ENCODE peak calls at places on chromosomes 16 and 17, in seven cellular contexts. K is HAP-1; X is effector memory CD4-positive, alpha-beta T cell; R is ovary; W is body of pancreas; F is colonic mucosa; G is upper lobe of right lung. V is an unnamed sample.

GRCh38 chr16:5845046-5845445 is 747.5 kb upstream of the EEF2KMT start:
- DNase-seq in F (no peak), X (no peak), R (no peak), W (no peak), K (no peak), G (no peak), V (no peak)

GRCh38 chr16:84751241-84751640 is 51.4 kb downstream of the USP10 start:
- DNase-seq in F (peak; percentile 48), X (no peak), K (no peak), G (no peak), W (no peak), R (no peak), V (no peak)

GRCh38 chr16:27463741-27464662 is 62.0 kb downstream of the IL21R start:
- DNase-seq in K (no peak), X (peak; percentile 40), G (no peak), W (no peak), F (no peak), R (no peak), V (no peak)

GRCh38 chr16:22240023-22240697 is 34.1 kb downstream of the EEF2K start:
- DNase-seq in W (no peak), R (no peak), F (no peak), K (no peak), X (no peak), G (no peak), V (no peak)

GRCh38 chr16:11612110-11612981 is 25.6 kb upstream of the LITAF start:
- DNase-seq in G (peak; percentile 90), W (peak; percentile 82), F (peak; percentile 85), R (no peak), X (no peak), K (no peak), V (peak; percentile 35)

GRCh38 chr16:24539850-24540484 is 601 bp downstream of the RBBP6 start:
- DNase-seq in F (peak; percentile 55), G (peak; percentile 88), X (peak; percentile 24), K (no peak), R (peak; percentile 54), W (peak; percentile 64), V (peak; percentile 64)

GRCh38 chr16:27781981-27782880 is 232.3 kb downstream of the KATNIP start:
- DNase-seq in R (no peak), F (no peak), G (no peak), X (no peak), K (no peak), W (no peak), V (no peak)

GRCh38 chr17:35238817-35239216 is 4.1 kb upstream of the SLFN5 start:
- DNase-seq in W (no peak), K (no peak), R (no peak), F (no peak), G (no peak), X (no peak), V (no peak)

GRCh38 chr16:53666816-53667415 is 36.7 kb downstream of the RPGRIP1L start:
- DNase-seq in X (no peak), G (no peak), F (no peak), K (peak; percentile 79), W (no peak), R (no peak), V (no peak)

GRCh38 chr16:71711789-71712188 is 12.7 kb downstream of the PHLPP2 start:
- DNase-seq in R (no peak), F (no peak), G (no peak), K (no peak), W (no peak), X (no peak), V (no peak)

GRCh38 chr17:82277851-82278250 is 4.4 kb upstream of the CSNK1D start:
- DNase-seq in K (no peak), W (no peak), R (no peak), G (no peak), X (no peak), F (no peak), V (no peak)
- H3K4me1 ChIP-seq in K (peaks cover 7% of the 10 kb centered on the region), W (peaks cover 57% of the 10 kb centered on the region), R (no peaks in the 10 kb centered on the region), G (peaks cover 22% of the 10 kb centered on the region), X (peaks cover 11% of the 10 kb centered on the region), F (peaks cover 3% of the 10 kb centered on the region), V (peaks cover 19% of the 10 kb centered on the region)

GRCh38 chr17:40536731-40537171 is 28.5 kb downstream of the CCR7 start:
- DNase-seq in K (no peak), X (no peak), G (peak; percentile 73), W (peak; percentile 38), F (no peak), R (peak; percentile 45), V (no peak)

GRCh38 chr17:40535438-40535837 is 29.8 kb downstream of the CCR7 start:
- DNase-seq in W (no peak), X (no peak), K (no peak), F (no peak), R (no peak), G (no peak), V (no peak)

GRCh38 chr17:40538019-40538935 is 27.0 kb downstream of the CCR7 start:
- DNase-seq in F (no peak), R (no peak), W (peak; percentile 89), G (peak; percentile 86), K (no peak), X (no peak), V (peak; percentile 79)

GRCh38 chr17:40534431-40535189 is 30.7 kb downstream of the CCR7 start:
- DNase-seq in G (peak; percentile 51), X (no peak), W (no peak), F (no peak), K (no peak), R (peak; percentile 71), V (no peak)

GRCh38 chr17:40535924-40536717 is 29.2 kb downstream of the CCR7 start:
- DNase-seq in X (no peak), K (no peak), R (peak; percentile 54), W (no peak), G (peak; percentile 73), F (no peak), V (no peak)
- H3K4me1 ChIP-seq in X (peaks cover 55% of the 10 kb centered on the region), K (no peaks in the 10 kb centered on the region), R (peaks cover 28% of the 10 kb centered on the region), W (peaks cover 42% of the 10 kb centered on the region), G (peaks cover 79% of the 10 kb centered on the region), F (peaks cover 6% of the 10 kb centered on the region), V (peaks cover 94% of the 10 kb centered on the region)

DNA sequence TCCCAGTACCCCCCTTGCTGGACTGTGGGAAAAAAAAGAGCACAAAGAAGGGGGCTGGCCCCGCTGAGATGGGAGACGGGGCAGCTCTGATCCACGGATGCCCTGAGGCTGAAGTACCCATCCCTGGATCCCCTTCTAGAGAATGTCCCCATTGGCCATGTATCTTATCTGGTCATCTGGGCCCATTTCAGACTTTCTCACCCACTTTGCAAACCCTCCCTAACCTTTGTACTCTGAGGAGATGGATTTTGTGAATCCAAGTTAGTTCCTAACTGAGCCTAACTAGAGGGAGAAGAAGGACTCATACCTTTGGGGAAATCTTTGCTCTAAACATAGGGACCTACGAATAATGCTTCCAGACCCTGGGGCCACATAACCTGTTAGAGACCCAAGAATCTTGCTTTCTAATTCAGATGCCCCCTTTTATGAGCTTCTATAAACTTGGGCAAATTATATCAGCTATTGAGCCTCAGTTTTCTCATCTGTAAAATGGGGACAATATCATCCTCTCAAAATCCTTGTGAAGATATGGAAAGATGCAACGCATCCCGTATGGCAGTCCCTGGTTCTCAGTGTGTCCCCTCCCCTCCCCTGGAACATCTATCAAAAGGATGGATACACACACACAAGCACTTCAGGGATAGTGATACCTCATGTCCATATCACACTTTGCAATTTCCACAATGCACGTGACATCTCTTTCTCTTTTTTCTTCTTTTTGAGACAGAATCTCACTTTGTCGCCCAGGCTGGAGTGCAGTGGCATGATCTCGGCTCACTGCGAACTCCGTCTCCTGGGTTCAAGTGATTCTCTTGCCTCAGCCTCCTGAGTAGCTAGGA is 16.8 kb upstream of the FZD2 start:
- DNase-seq in R (no peak), F (no peak), G (no peak), X (no peak), W (no peak), K (no peak), V (no peak)
- H3K4me1 ChIP-seq in R (peaks cover 7% of the 10 kb centered on the region), F (no peaks in the 10 kb centered on the region), G (peaks cover 8% of the 10 kb centered on the region), X (no peaks in the 10 kb centered on the region), W (no peaks in the 10 kb centered on the region), K (peaks cover 9% of the 10 kb centered on the region), V (no peaks in the 10 kb centered on the region)

DNA sequence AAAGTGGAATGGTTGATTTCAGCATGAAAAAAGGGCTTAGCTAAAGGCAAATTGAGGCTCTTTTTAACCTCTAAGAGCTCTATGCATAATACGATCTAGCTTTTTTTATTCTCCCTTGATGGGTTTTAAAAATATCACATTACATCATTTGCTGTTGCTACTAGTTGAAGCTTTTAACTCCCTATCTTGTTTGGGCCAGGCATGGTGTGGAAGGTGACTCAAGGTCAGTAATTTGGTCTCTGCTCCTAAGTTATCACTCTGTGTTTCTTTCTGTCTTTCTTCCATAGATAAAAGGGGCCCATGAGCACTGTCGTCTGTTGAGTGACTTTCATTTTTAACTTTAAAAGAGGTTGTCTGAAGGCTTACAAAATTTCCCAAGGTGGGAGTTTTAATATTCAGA is 58.1 kb upstream of the GOT2 start:
- DNase-seq in F (no peak), R (no peak), K (peak; percentile 80), X (no peak), W (no peak), G (no peak), V (no peak)
- H3K4me1 ChIP-seq in F (no peaks in the 10 kb centered on the region), R (no peaks in the 10 kb centered on the region), K (peaks cover 18% of the 10 kb centered on the region), X (no peaks in the 10 kb centered on the region), W (no peaks in the 10 kb centered on the region), G (no peaks in the 10 kb centered on the region), V (peaks cover 19% of the 10 kb centered on the region)

GRCh38 chr16:68068926-68069325 is 16.2 kb upstream of the NFATC3 start:
- DNase-seq in F (no peak), X (no peak), R (no peak), W (no peak), G (no peak), K (no peak), V (no peak)
- H3K4me1 ChIP-seq in F (peaks cover 8% of the 10 kb centered on the region), X (peaks cover 65% of the 10 kb centered on the region), R (peaks cover 13% of the 10 kb centered on the region), W (peaks cover 7% of the 10 kb centered on the region), G (peaks cover 52% of the 10 kb centered on the region), K (no peaks in the 10 kb centered on the region), V (peaks cover 55% of the 10 kb centered on the region)

DNA sequence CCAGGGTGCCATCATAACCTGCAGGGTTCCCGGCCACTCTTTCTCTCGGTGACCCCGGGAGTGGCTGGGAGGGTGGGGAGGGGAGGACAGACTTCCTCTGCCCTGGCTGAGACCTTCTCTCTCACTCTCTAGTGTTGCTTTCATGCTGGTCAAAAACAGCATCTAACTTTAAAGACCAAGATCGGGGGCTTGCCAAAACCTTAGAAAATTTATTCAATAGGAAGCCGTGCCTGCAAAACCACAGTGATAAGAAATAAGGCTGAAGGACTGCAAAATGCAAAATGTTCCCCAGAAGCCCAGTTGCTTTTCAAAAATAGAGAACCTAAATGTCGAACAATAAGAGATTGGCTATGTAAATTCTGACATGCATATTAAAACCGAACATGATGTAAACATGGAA is 344.0 kb downstream of the FOXL1 start:
- DNase-seq in F (no peak), W (no peak), R (no peak), G (no peak), K (no peak), X (no peak), V (no peak)
- H3K4me1 ChIP-seq in F (no peaks in the 10 kb centered on the region), W (no peaks in the 10 kb centered on the region), R (no peaks in the 10 kb centered on the region), G (no peaks in the 10 kb centered on the region), K (no peaks in the 10 kb centered on the region), X (no peaks in the 10 kb centered on the region), V (no peaks in the 10 kb centered on the region)

GRCh38 chr16:67166035-67166882 is 1.7 kb downstream of the HSF4 start:
- DNase-seq in X (no peak), G (no peak), F (no peak), R (no peak), K (no peak), W (no peak), V (no peak)
- H3K4me1 ChIP-seq in X (peaks cover 58% of the 10 kb centered on the region), G (peaks cover 67% of the 10 kb centered on the region), F (peaks cover 27% of the 10 kb centered on the region), R (peaks cover 20% of the 10 kb centered on the region), K (peaks cover 15% of the 10 kb centered on the region), W (peaks cover 66% of the 10 kb centered on the region), V (peaks cover 70% of the 10 kb centered on the region)

DNA sequence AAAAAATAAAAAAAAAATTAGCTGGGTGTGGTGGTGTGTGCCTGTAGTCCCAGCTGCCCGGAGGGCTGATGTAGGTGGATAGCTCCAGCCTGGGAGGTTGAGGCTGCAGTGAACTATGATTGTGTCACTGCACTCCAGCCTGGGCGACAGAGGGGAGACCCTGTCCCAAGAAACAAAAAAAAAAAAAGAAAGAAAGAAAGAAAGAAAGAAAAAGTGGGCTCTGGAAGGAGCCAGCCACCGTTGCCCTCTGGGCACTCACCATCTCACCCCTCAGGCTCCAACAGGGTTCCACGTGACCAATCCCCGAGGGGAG is 87.3 kb upstream of the TOB1 start:
- DNase-seq in K (no peak), R (no peak), F (no peak), X (no peak), W (no peak), G (no peak), V (no peak)
- H3K4me1 ChIP-seq in K (peaks cover 3% of the 10 kb centered on the region), R (peaks cover 30% of the 10 kb centered on the region), F (peaks cover 19% of the 10 kb centered on the region), X (no peaks in the 10 kb centered on the region), W (peaks cover 58% of the 10 kb centered on the region), G (peaks cover 40% of the 10 kb centered on the region), V (peaks cover 77% of the 10 kb centered on the region)

V was measured in left ventricle myocardium inferior.